ENCODE peak calls at places on chromosome 19, in seven cellular contexts. P is mesothelial cell of epicardium; B is stimulated activated CD8-positive, alpha-beta memory T cell treated with anti-CD3 and anti-CD28 coated beads, Interleukin-15, amount 100 ng/mL, for 1 hour; G is stimulated activated CD4-positive, alpha-beta T cell treated with anti-CD3 and anti-CD28 coated beads, Interleukin-4, amount 100 ng/mL, for 48 hours; W is cardiac fibroblast; M is amniotic stem cell; I is sciatic nerve. Z is an unnamed sample.

GRCh38 chr19:10550336-10550735 is 6.6 kb downstream of the ATG4D start:
- DNase-seq in P (no peak), B (no peak), W (no peak), M (no peak), I (no peak), G (no peak), Z (no peak)

GRCh38 chr19:17026041-17026658 is 460 bp downstream of the CPAMD8 start:
- DNase-seq in P (peak), M (no peak), W (no peak), G (no peak), B (no peak), I (no peak), Z (no peak)

GRCh38 chr19:35437152-35437951 is 10.7 kb upstream of the FFAR2 start:
- DNase-seq in M (no peak), B (no peak), G (no peak), P (no peak), W (no peak), I (no peak), Z (no peak)

GRCh38 chr19:34241513-34242337 is 12.6 kb upstream of the GARRE1 start:
- DNase-seq in M (no peak), W (no peak), P (peak), I (no peak), G (no peak), B (no peak), Z (no peak)

GRCh38 chr19:45638930-45639729 is at the start of gene EML2:
- DNase-seq in B (peak), W (no peak), M (no peak), I (peak), P (peak), G (peak), Z (no peak)

GRCh38 chr19:48630289-48631036 is 6.7 kb downstream of the DBP start:
- DNase-seq in I (peak), G (no peak), P (peak), B (no peak), W (peak), M (no peak), Z (no peak)

GRCh38 chr19:18893573-18894253 is 2.2 kb downstream of the CERS1 start:
- DNase-seq in B (no peak), G (no peak), W (no peak), I (no peak), P (no peak), M (no peak), Z (no peak)

GRCh38 chr19:7622933-7623685 is 6.2 kb downstream of the XAB2 start:
- DNase-seq in W (no peak), B (no peak), M (no peak), I (no peak), G (no peak), P (no peak), Z (no peak)

GRCh38 chr19:1860133-1860775 is 3.1 kb downstream of the KLF16 start:
- DNase-seq in B (no peak), P (peak), W (peak), M (peak), I (no peak), G (peak), Z (peak)

GRCh38 chr19:58001895-58002369 is 688 bp downstream of the ZNF606 start:
- DNase-seq in G (peak), I (no peak), B (no peak), P (no peak), M (no peak), W (peak), Z (no peak)

GRCh38 chr19:27744926-27745844 is 1467.8 kb downstream of the UQCRFS1 start:
- DNase-seq in I (peak), W (no peak), B (no peak), P (peak), M (no peak), G (no peak), Z (no peak)

GRCh38 chr19:40420766-40421467 is 4.9 kb downstream of the SERTAD1 start:
- DNase-seq in G (peak), W (peak), P (peak), B (peak), I (peak), M (peak), Z (no peak)